ENCODE peak calls at places on chromosomes 7 and 10, in four cellular contexts. U is ovary, Q is tibial nerve, V is stomach. H is an unnamed sample.

GRCh38 chr10:120508393-120508792 is 51.4 kb downstream of the PLPP4 start:
- DNase-seq in U (no peak), Q (no peak), V (no peak), H (no peak)

GRCh38 chr7:44286182-44286617 is 39.2 kb downstream of the CAMK2B start:
- DNase-seq in U (peak), Q (no peak), V (peak), H (peak)

GRCh38 chr7:1725199-1725701 is 55.2 kb downstream of the ELFN1 start:
- DNase-seq in U (no peak), Q (no peak), V (peak), H (peak)

GRCh38 chr7:131431289-131431688 is 103.6 kb downstream of the MKLN1 start:
- DNase-seq in U (no peak), Q (peak), V (peak), H (no peak)

GRCh38 chr10:80501381-80501912 is 36.3 kb upstream of the SH2D4B start:
- DNase-seq in U (no peak), Q (no peak), V (peak), H (no peak)

GRCh38 chr7:12648704-12649261 is 38.6 kb upstream of the ARL4A start:
- DNase-seq in U (no peak), Q (no peak), V (no peak), H (no peak)

GRCh38 chr10:17644485-17644964 is 574 bp downstream of the STAM start:
- DNase-seq in U (no peak), Q (no peak), V (no peak), H (no peak)

GRCh38 chr10:29533696-29534285 is 101.0 kb downstream of the SVIL start:
- DNase-seq in U (no peak), Q (no peak), V (no peak), H (no peak)

GRCh38 chr7:140810385-140810784 is 113.9 kb downstream of the NDUFB2 start:
- DNase-seq in U (no peak), Q (no peak), V (no peak), H (no peak)

GRCh38 chr7:74479066-74479781 is 25.5 kb downstream of the GTF2IRD1 start:
- DNase-seq in U (peak), Q (no peak), V (peak), H (peak)
- TF ChIP-seq EP300 in U (no peak), Q (no peak), V (no peak), H (peak)

GRCh38 chr7:35249537-35249907 is 4.4 kb downstream of the TBX20 start:
- DNase-seq in U (no peak), Q (no peak), V (no peak), H (no peak)
- TF ChIP-seq EP300 in U (no peak), Q (no peak), V (no peak), H (no peak)

GRCh38 chr7:53675835-53676234 is 640.4 kb downstream of the POM121L12 start:
- DNase-seq in U (no peak), Q (no peak), V (no peak), H (no peak)
- TF ChIP-seq EP300 in U (no peak), Q (no peak), V (no peak), H (no peak)

GRCh38 chr7:117014673-117015133 is 61.4 kb downstream of the ST7 start:
- DNase-seq in U (peak), Q (peak), V (peak), H (no peak)
- TF ChIP-seq EP300 in U (no peak), Q (no peak), V (no peak), H (no peak)

GRCh38 chr7:138002096-138002827 is 376 bp upstream of the CREB3L2 start:
- DNase-seq in U (peak), Q (peak), V (peak), H (peak)
- TF ChIP-seq EP300 in U (peak), Q (peak), V (no peak), H (no peak)

DNA sequence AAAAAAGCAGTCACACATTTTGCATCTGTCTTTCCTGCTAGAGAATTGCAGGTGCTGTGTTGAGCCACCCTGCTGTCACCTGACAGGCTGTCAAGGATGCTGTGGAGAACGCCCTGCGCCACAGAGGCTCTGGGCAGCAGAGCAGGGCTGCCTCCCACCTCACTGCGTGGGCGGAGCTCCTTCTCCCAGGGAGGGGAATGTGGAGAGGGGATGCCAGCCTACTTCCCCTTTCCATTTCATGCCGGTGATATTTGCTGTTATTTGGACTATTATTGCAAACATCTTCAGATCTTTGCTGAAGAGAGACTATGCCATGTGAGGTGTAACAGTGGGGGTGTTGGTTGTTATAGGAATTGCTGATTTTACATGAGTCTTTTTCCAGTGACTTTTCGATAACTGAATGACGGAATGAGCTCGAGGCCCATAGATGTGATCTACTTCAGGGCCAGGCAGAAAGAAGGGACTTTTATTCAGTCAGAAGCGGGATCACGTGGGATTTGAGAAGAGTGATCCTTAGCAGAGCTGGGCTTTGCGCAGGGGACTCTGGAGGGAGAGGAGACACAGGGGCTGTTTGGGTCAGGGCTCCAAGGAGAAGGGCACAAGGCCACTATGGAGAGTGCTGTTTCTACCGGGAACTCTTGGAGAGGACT is 13.6 kb upstream of the PRKAG2 start:
- DNase-seq in U (no peak), Q (no peak), V (no peak), H (peak)
- TF ChIP-seq EP300 in U (no peak), Q (no peak), V (no peak), H (no peak)

GRCh38 chr7:39536926-39537325 is 29.3 kb upstream of the YAE1 start:
- DNase-seq in U (no peak), Q (no peak), V (no peak), H (no peak)

GRCh38 chr7:39541493-39541892 is 24.7 kb upstream of the YAE1 start:
- DNase-seq in U (no peak), Q (no peak), V (no peak), H (no peak)

GRCh38 chr7:39535720-39536119 is 30.5 kb upstream of the YAE1 start:
- DNase-seq in U (no peak), Q (no peak), V (no peak), H (no peak)

GRCh38 chr7:39539816-39540215 is 26.4 kb upstream of the YAE1 start:
- DNase-seq in U (no peak), Q (no peak), V (no peak), H (no peak)

DNA sequence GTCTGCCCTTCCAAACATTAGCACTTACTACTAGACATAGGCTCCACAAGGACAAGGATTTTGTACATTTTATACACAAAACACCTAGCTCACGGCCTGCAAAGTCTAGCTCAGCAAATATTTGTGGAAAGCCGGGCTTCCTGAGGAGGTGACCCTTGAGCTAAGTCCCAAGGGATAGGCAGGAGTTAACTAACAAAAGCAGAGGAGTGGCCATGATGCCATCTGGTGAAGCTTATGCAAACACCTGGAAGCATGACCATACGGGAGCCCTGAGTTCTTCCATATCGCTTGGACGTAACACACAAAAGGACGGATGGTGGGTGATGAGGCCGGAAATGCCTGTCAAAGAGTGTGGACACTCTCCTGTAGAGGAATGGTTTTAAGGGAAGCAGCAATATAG is 25.9 kb upstream of the YAE1 start:
- DNase-seq in U (no peak), Q (no peak), V (no peak), H (no peak)
- TF ChIP-seq EP300 in U (no peak), Q (no peak), V (no peak), H (no peak)

DNA sequence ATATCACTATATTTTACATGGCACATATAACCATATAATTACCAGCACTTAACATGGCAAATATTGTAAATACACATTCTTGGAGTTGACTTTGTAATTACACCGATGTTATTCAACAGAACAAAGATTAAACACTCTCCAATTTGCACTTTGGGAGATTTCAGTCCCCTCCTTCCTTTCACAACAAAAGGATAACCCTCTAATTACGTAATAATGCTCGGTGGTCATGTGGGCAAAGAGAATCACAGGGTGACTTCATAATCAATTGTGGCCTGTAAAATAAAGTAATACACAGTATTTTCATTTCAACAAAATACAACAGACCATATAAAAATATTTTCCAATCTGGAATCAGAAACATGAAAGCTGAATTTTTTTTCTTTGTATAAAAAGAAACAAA is 73.2 kb downstream of the RHOBTB1 start:
- DNase-seq in U (no peak), Q (no peak), V (no peak), H (no peak)
- TF ChIP-seq EP300 in U (no peak), Q (no peak), V (no peak), H (no peak)